ENCODE peak calls at places on chromosomes 5 and 9, in four cellular contexts. One of them, this sample, is unnamed.

GRCh38 chr5:143181173-143181572 is 222.3 kb downstream of the NR3C1 start:
- DNase-seq in stimulated activated CD8-positive, alpha-beta memory T cell treated with anti-CD3 and anti-CD28 coated beads, Interleukin-2, amount 100 ng/mL, for 48 hours: no peak
- DNase-seq in T-cell: no peak
- DNase-seq in activated CD4-positive, alpha-beta T cell treated with anti-CD3 and anti-CD28 coated beads, Interleukin-2, amount 50 U/mL, for 4 hours: no peak
- DNase-seq in this sample: no peak

GRCh38 chr5:181191526-181192336 is 13.3 kb downstream of the TRIM7 start:
- DNase-seq in stimulated activated CD8-positive, alpha-beta memory T cell treated with anti-CD3 and anti-CD28 coated beads, Interleukin-2, amount 100 ng/mL, for 48 hours: peak; percentile 89
- DNase-seq in T-cell: peak; percentile 95
- DNase-seq in activated CD4-positive, alpha-beta T cell treated with anti-CD3 and anti-CD28 coated beads, Interleukin-2, amount 50 U/mL, for 4 hours: peak; percentile 89
- DNase-seq in this sample: peak; percentile 98

GRCh38 chr9:122350577-122351355 is 20.1 kb upstream of the PTGS1 start:
- DNase-seq in stimulated activated CD8-positive, alpha-beta memory T cell treated with anti-CD3 and anti-CD28 coated beads, Interleukin-2, amount 100 ng/mL, for 48 hours: peak; percentile 69
- DNase-seq in T-cell: peak; percentile 79
- DNase-seq in activated CD4-positive, alpha-beta T cell treated with anti-CD3 and anti-CD28 coated beads, Interleukin-2, amount 50 U/mL, for 4 hours: peak; percentile 65
- DNase-seq in this sample: peak; percentile 87

GRCh38 chr5:116382025-116382873 is 192.4 kb downstream of the SEMA6A start:
- DNase-seq in stimulated activated CD8-positive, alpha-beta memory T cell treated with anti-CD3 and anti-CD28 coated beads, Interleukin-2, amount 100 ng/mL, for 48 hours: no peak
- DNase-seq in T-cell: no peak
- DNase-seq in activated CD4-positive, alpha-beta T cell treated with anti-CD3 and anti-CD28 coated beads, Interleukin-2, amount 50 U/mL, for 4 hours: no peak
- DNase-seq in this sample: no peak

GRCh38 chr5:127112347-127112864 is 39.1 kb upstream of the C5orf63 start:
- DNase-seq in stimulated activated CD8-positive, alpha-beta memory T cell treated with anti-CD3 and anti-CD28 coated beads, Interleukin-2, amount 100 ng/mL, for 48 hours: no peak
- DNase-seq in T-cell: no peak
- DNase-seq in activated CD4-positive, alpha-beta T cell treated with anti-CD3 and anti-CD28 coated beads, Interleukin-2, amount 50 U/mL, for 4 hours: no peak
- DNase-seq in this sample: no peak

GRCh38 chr9:2158111-2158610 is 143.0 kb downstream of the SMARCA2 start:
- DNase-seq in stimulated activated CD8-positive, alpha-beta memory T cell treated with anti-CD3 and anti-CD28 coated beads, Interleukin-2, amount 100 ng/mL, for 48 hours: peak; percentile 7
- DNase-seq in T-cell: peak; percentile 28
- DNase-seq in activated CD4-positive, alpha-beta T cell treated with anti-CD3 and anti-CD28 coated beads, Interleukin-2, amount 50 U/mL, for 4 hours: peak; percentile 25
- DNase-seq in this sample: peak; percentile 52

GRCh38 chr5:116685931-116686330 is 111.3 kb upstream of the SEMA6A start:
- DNase-seq in stimulated activated CD8-positive, alpha-beta memory T cell treated with anti-CD3 and anti-CD28 coated beads, Interleukin-2, amount 100 ng/mL, for 48 hours: no peak
- DNase-seq in T-cell: no peak
- DNase-seq in activated CD4-positive, alpha-beta T cell treated with anti-CD3 and anti-CD28 coated beads, Interleukin-2, amount 50 U/mL, for 4 hours: no peak
- DNase-seq in this sample: no peak

GRCh38 chr9:4118666-4119065 is 181.2 kb downstream of the GLIS3 start:
- DNase-seq in stimulated activated CD8-positive, alpha-beta memory T cell treated with anti-CD3 and anti-CD28 coated beads, Interleukin-2, amount 100 ng/mL, for 48 hours: no peak
- DNase-seq in T-cell: no peak
- DNase-seq in activated CD4-positive, alpha-beta T cell treated with anti-CD3 and anti-CD28 coated beads, Interleukin-2, amount 50 U/mL, for 4 hours: no peak
- DNase-seq in this sample: no peak

GRCh38 chr9:125486109-125486508 is 220.9 kb downstream of the MAPKAP1 start:
- DNase-seq in stimulated activated CD8-positive, alpha-beta memory T cell treated with anti-CD3 and anti-CD28 coated beads, Interleukin-2, amount 100 ng/mL, for 48 hours: no peak
- DNase-seq in T-cell: no peak
- DNase-seq in activated CD4-positive, alpha-beta T cell treated with anti-CD3 and anti-CD28 coated beads, Interleukin-2, amount 50 U/mL, for 4 hours: no peak
- DNase-seq in this sample: no peak

GRCh38 chr5:1338518-1339070 is 6.3 kb downstream of the CLPTM1L start:
- DNase-seq in stimulated activated CD8-positive, alpha-beta memory T cell treated with anti-CD3 and anti-CD28 coated beads, Interleukin-2, amount 100 ng/mL, for 48 hours: no peak
- DNase-seq in T-cell: no peak
- DNase-seq in activated CD4-positive, alpha-beta T cell treated with anti-CD3 and anti-CD28 coated beads, Interleukin-2, amount 50 U/mL, for 4 hours: no peak
- DNase-seq in this sample: no peak

GRCh38 chr9:36424289-36425055 is 24.4 kb upstream of the RNF38 start:
- DNase-seq in stimulated activated CD8-positive, alpha-beta memory T cell treated with anti-CD3 and anti-CD28 coated beads, Interleukin-2, amount 100 ng/mL, for 48 hours: no peak
- DNase-seq in T-cell: no peak
- DNase-seq in activated CD4-positive, alpha-beta T cell treated with anti-CD3 and anti-CD28 coated beads, Interleukin-2, amount 50 U/mL, for 4 hours: no peak
- DNase-seq in this sample: no peak

GRCh38 chr5:150904479-150905311 is at the start of gene ZNF300:
- DNase-seq in stimulated activated CD8-positive, alpha-beta memory T cell treated with anti-CD3 and anti-CD28 coated beads, Interleukin-2, amount 100 ng/mL, for 48 hours: peak; percentile 20
- DNase-seq in T-cell: peak; percentile 56
- DNase-seq in activated CD4-positive, alpha-beta T cell treated with anti-CD3 and anti-CD28 coated beads, Interleukin-2, amount 50 U/mL, for 4 hours: peak; percentile 13
- DNase-seq in this sample: no peak

GRCh38 chr5:20113031-20113685 is 125.2 kb upstream of the CDH18 start:
- DNase-seq in stimulated activated CD8-positive, alpha-beta memory T cell treated with anti-CD3 and anti-CD28 coated beads, Interleukin-2, amount 100 ng/mL, for 48 hours: no peak
- DNase-seq in T-cell: no peak
- DNase-seq in activated CD4-positive, alpha-beta T cell treated with anti-CD3 and anti-CD28 coated beads, Interleukin-2, amount 50 U/mL, for 4 hours: no peak
- DNase-seq in this sample: no peak

This sample was measured in stimulated activated effector memory CD8-positive, alpha-beta T cell treated with anti-CD3 and anti-CD28 coated beads, Interleukin-12 subunit alpha, Interleukin-12 subunit beta, amount 100 ng/mL, for 72 hours.